ENCODE peak calls at places on chromosomes 1 and 21, in five cellular contexts. A is HepG2, L is K562, Z is GM12878, X is SK-N-SH. S is an unnamed sample.

GRCh38 chr1:11802616-11802972 is 3.2 kb downstream of the MTHFR start:
- DNase-seq in X (no peak), L (no peak), A (no peak), Z (no peak), S (no peak)

GRCh38 chr1:40344597-40344996 is 27.5 kb upstream of the COL9A2 start:
- DNase-seq in A (peak), L (no peak), Z (no peak), X (peak), S (peak)

GRCh38 chr1:15441247-15441646 is 3.0 kb downstream of the CTRC start:
- DNase-seq in L (no peak), X (no peak), Z (no peak), A (no peak), S (no peak)

GRCh38 chr1:195717651-195718050 is 890.6 kb downstream of the KCNT2 start:
- DNase-seq in A (no peak), L (no peak), X (peak), Z (no peak), S (peak)

GRCh38 chr21:43984905-43985689 is 27.0 kb upstream of the TRAPPC10 start:
- DNase-seq in L (no peak), A (no peak), Z (no peak), X (peak), S (no peak)

GRCh38 chr1:152758636-152759035 is 811 bp downstream of the KPRP start:
- DNase-seq in L (no peak), X (no peak), Z (no peak), A (no peak), S (no peak)

GRCh38 chr1:69055223-69055622 is 512.5 kb upstream of the LRRC7 start:
- DNase-seq in X (no peak), Z (no peak), L (no peak), A (no peak), S (no peak)

GRCh38 chr1:9126511-9126910 is 2.4 kb downstream of the GPR157 start:
- DNase-seq in A (no peak), X (no peak), L (no peak), Z (no peak), S (no peak)

GRCh38 chr1:32962248-32962896 is 2.2 kb downstream of the RNF19B start:
- DNase-seq in A (no peak), Z (peak), L (no peak), X (no peak), S (no peak)

GRCh38 chr1:236753964-236754363 is 41.1 kb upstream of the MTR start:
- DNase-seq in X (no peak), Z (no peak), A (no peak), L (peak), S (no peak)

GRCh38 chr1:154999651-155000474 is 2.7 kb upstream of the ZBTB7B start:
- DNase-seq in L (peak), Z (no peak), X (peak), A (peak), S (peak)

GRCh38 chr1:16607433-16607851 is 5.9 kb downstream of the NBPF1 start:
- DNase-seq in L (peak), A (no peak), Z (no peak), X (no peak), S (no peak)

DNA sequence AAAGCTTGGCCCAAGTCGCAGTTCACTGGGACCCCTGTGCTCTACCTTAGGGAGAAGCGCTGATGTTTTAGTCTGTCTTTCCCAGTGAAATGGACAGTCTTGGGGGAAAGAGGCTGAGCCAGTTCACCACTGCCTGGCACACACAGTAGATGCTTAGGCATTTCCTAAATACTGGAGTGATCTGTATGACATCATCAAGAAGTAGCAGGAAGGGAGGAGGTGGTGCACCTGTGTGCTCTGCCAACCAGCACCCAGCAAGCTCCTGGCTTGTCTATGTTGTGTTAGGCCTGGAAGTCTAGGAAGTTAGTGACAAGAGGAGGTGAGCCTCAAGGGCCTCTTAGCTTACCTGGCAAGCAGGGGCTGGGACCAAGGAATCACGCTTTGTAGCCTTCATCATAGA is 158.2 kb upstream of the NFIA start:
- DNase-seq in L (no peak), Z (no peak), A (no peak), X (no peak), S (no peak)
- H3K4me2 ChIP-seq in L (no peak), Z (no peak), A (no peak), X (no peak), S (no peak)

GRCh38 chr1:200965111-200965510 is 58.4 kb downstream of the KIF21B start:
- DNase-seq in A (no peak), Z (no peak), X (no peak), L (no peak), S (no peak)

GRCh38 chr1:200963076-200963475 is 60.4 kb downstream of the KIF21B start:
- DNase-seq in L (no peak), A (no peak), Z (no peak), X (no peak), S (no peak)

GRCh38 chr1:200960236-200960947 is 63.1 kb downstream of the KIF21B start:
- DNase-seq in Z (no peak), A (no peak), L (no peak), X (no peak), S (no peak)

GRCh38 chr1:200960948-200961340 is 62.6 kb downstream of the KIF21B start:
- DNase-seq in Z (no peak), A (no peak), L (no peak), X (no peak), S (no peak)

DNA sequence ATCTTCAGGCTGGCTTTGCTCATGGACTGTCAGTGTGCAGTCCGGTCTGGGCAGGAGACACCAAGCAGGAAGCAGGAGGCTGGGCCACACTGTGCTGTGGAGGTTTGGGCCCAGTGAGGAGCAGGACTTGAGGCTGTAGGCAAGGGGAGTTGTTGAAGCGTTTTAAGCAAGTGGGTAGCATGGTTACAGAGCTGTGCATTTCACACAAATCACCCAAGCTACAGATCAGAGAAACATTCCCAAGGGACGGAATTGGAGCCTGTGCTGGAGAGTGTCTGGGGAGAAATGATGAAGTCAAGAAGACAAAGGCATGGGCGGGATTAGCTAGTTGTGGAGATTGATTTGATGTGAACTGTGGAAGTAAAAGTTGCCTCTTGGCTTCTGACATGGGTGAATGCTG is 60.9 kb downstream of the KIF21B start:
- DNase-seq in A (no peak), Z (no peak), X (no peak), L (no peak), S (no peak)
- TF ChIP-seq SMC3 in A (no peak), Z (no peak), X (no peak), L (no peak), S (no peak)

GRCh38 chr1:31785020-31785946 is 21.1 kb upstream of the ADGRB2 start:
- DNase-seq in X (peak), A (no peak), L (no peak), Z (no peak), S (no peak)
- TF ChIP-seq MAX in X (no peak), A (no peak), L (no peak), Z (no peak), S (no peak)

GRCh38 chr21:33332143-33332542 is 7.4 kb downstream of the IFNAR1 start:
- DNase-seq in Z (no peak), X (no peak), L (no peak), A (no peak), S (no peak)
- H3K4me2 ChIP-seq in Z (peak), X (no peak), L (peak), A (no peak), S (no peak)

GRCh38 chr1:46719689-46720088 is 775 bp upstream of the EFCAB14 start:
- DNase-seq in X (no peak), A (no peak), L (peak), Z (no peak), S (no peak)
- TF ChIP-seq SMC3 in X (no peak), A (no peak), L (no peak), Z (no peak), S (no peak)

GRCh38 chr1:5099018-5099417 is 444.6 kb downstream of the AJAP1 start:
- DNase-seq in X (no peak), L (no peak), A (no peak), Z (no peak), S (no peak)
- TF ChIP-seq MAX in X (no peak), L (no peak), A (no peak), Z (no peak), S (no peak)

DNA sequence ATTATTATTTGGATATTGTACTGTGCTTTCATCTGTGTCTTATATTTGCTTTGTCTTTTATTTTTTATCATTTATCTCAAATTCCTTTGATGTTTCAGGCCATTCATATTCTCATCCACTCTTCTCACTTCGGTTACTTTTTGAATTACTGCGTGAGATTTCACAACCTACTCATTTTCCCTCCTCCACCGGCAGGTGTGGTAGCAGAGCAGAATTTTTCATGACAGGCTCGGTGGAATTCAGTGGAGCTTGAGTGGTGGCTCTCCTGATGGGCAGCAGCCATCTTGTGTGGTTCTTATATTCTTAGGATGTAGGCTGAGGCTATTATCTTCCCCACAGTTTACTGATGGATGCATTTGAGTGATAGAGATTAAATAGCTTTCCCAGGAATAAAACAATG is 92.3 kb upstream of the IVNS1ABP start:
- DNase-seq in L (no peak), A (no peak), X (no peak), Z (no peak), S (no peak)
- H3K4me2 ChIP-seq in L (no peak), A (no peak), X (no peak), Z (no peak), S (no peak)

S was measured in A549.